ENCODE peak calls at places on chromosomes 7 and 10, in six cellular contexts. H is HEK293T, L is K562, E is HepG2, Z is IMR-90, K is GM12878. G is an unnamed sample.

GRCh38 chr7:130334274-130334673 is 10.3 kb upstream of the CPA5 start:
- DNase-seq in H (no peak), L (no peak), E (no peak), Z (peak), K (no peak), G (no peak)

GRCh38 chr10:129861776-129862530 is 102.1 kb downstream of the EBF3 start:
- DNase-seq in H (no peak), L (no peak), E (no peak), Z (no peak), K (no peak), G (no peak)

GRCh38 chr10:127889605-127890195 is 3.0 kb downstream of the CLRN3 start:
- DNase-seq in H (no peak), L (no peak), E (no peak), Z (peak), K (no peak), G (no peak)

GRCh38 chr7:32459767-32460166 is 30.4 kb downstream of the LSM5 start:
- DNase-seq in H (no peak), L (no peak), E (no peak), Z (no peak), K (no peak), G (no peak)

GRCh38 chr7:47416454-47417121 is 165.3 kb downstream of the TNS3 start:
- DNase-seq in H (no peak), L (no peak), E (no peak), Z (no peak), K (no peak), G (no peak)

GRCh38 chr7:155858521-155859061 is 46.3 kb upstream of the SHH start:
- DNase-seq in H (no peak), L (no peak), E (no peak), Z (peak), K (no peak), G (peak)

GRCh38 chr10:99661370-99661749 is 2.1 kb downstream of the ENTPD7 start:
- DNase-seq in H (no peak), L (no peak), E (no peak), Z (peak), K (no peak), G (peak)

GRCh38 chr10:99551158-99551557 is 18.4 kb downstream of the NKX2-3 start:
- DNase-seq in H (peak), L (no peak), E (no peak), Z (peak), K (no peak), G (no peak)

GRCh38 chr10:122263971-122264370 is 7.1 kb upstream of the BTBD16 start:
- DNase-seq in H (no peak), L (no peak), E (peak), Z (peak), K (no peak), G (no peak)

GRCh38 chr7:128833148-128833938 is 3.1 kb downstream of the FLNC start:
- DNase-seq in H (no peak), L (peak), E (no peak), Z (peak), K (no peak), G (no peak)

GRCh38 chr7:137757146-137757925 is 89.4 kb downstream of the DGKI start:
- DNase-seq in H (no peak), L (no peak), E (no peak), Z (peak), K (no peak), G (no peak)

GRCh38 chr10:102211615-102212299 is 14.3 kb upstream of the ELOVL3 start:
- DNase-seq in H (no peak), L (no peak), E (no peak), Z (no peak), K (no peak), G (no peak)

GRCh38 chr10:3764626-3765375 is 20.2 kb downstream of the KLF6 start:
- DNase-seq in H (no peak), L (no peak), E (no peak), Z (no peak), K (no peak), G (no peak)

GRCh38 chr7:97187067-97187466 is 69.6 kb downstream of the SDHAF3 start:
- DNase-seq in H (no peak), L (peak), E (no peak), Z (peak), K (no peak), G (no peak)

GRCh38 chr10:130634796-130635195 is 498.6 kb downstream of the GLRX3 start:
- DNase-seq in H (no peak), L (no peak), E (no peak), Z (no peak), K (no peak), G (no peak)

GRCh38 chr7:54664235-54665228 is 94.5 kb downstream of the SEC61G start:
- DNase-seq in H (peak), L (peak), E (peak), Z (peak), K (no peak), G (peak)

GRCh38 chr7:103073989-103074518 is 542 bp downstream of the FBXL13 start:
- DNase-seq in H (peak), L (no peak), E (no peak), Z (no peak), K (no peak), G (peak)

GRCh38 chr7:84970683-84971082 is 216.2 kb downstream of the SEMA3D start:
- DNase-seq in H (no peak), L (no peak), E (no peak), Z (no peak), K (no peak), G (no peak)

GRCh38 chr7:76108540-76109233 is 60.8 kb downstream of the MDH2 start:
- DNase-seq in H (no peak), L (no peak), E (peak), Z (peak), K (no peak), G (peak)

GRCh38 chr7:51070163-51070562 is 246.4 kb downstream of the COBL start:
- DNase-seq in H (no peak), L (no peak), E (no peak), Z (no peak), K (no peak), G (no peak)

GRCh38 chr7:67406941-67407340 is 410.3 kb downstream of the TYW1 start:
- DNase-seq in H (no peak), L (no peak), E (no peak), Z (no peak), K (no peak), G (no peak)

GRCh38 chr7:8229927-8230326 is 32.0 kb downstream of the ICA1 start:
- DNase-seq in H (no peak), L (no peak), E (no peak), Z (no peak), K (no peak), G (no peak)

GRCh38 chr10:129993621-129994020 is 29.5 kb upstream of the EBF3 start:
- DNase-seq in H (no peak), L (no peak), E (no peak), Z (peak), K (no peak), G (no peak)

GRCh38 chr10:96587255-96588059 is 645 bp upstream of the TM9SF3 start:
- DNase-seq in H (no peak), L (no peak), E (peak), Z (peak), K (no peak), G (peak)

GRCh38 chr7:134731616-134732015 is 47.8 kb upstream of the CALD1 start:
- DNase-seq in H (no peak), L (no peak), E (no peak), Z (no peak), K (no peak), G (no peak)

GRCh38 chr10:63976538-63976937 is 455.3 kb downstream of the REEP3 start:
- DNase-seq in H (peak), L (peak), E (peak), Z (peak), K (no peak), G (peak)

GRCh38 chr7:66183700-66184099 is 21.4 kb upstream of the TPST1 start:
- DNase-seq in H (no peak), L (no peak), E (no peak), Z (peak), K (no peak), G (peak)

GRCh38 chr7:1532456-1533254 is 2.2 kb downstream of the MAFK start:
- DNase-seq in H (no peak), L (no peak), E (peak), Z (peak), K (no peak), G (peak)

GRCh38 chr10:71978988-71979691 is 14.9 kb downstream of the CHST3 start:
- DNase-seq in H (no peak), L (no peak), E (no peak), Z (no peak), K (no peak), G (no peak)

GRCh38 chr7:8214162-8214897 is 47.6 kb downstream of the ICA1 start:
- DNase-seq in H (no peak), L (no peak), E (no peak), Z (peak), K (no peak), G (no peak)

GRCh38 chr10:3399756-3400155 is 227.2 kb upstream of the PITRM1 start:
- DNase-seq in H (no peak), L (no peak), E (no peak), Z (peak), K (no peak), G (no peak)

GRCh38 chr7:29564455-29565185 is 985 bp downstream of the PRR15 start:
- DNase-seq in H (peak), L (no peak), E (peak), Z (peak), K (no peak), G (peak)

GRCh38 chr10:28533571-28534304 is 820 bp downstream of the WAC start:
- DNase-seq in H (peak), L (peak), E (peak), Z (peak), K (no peak), G (peak)

DNA sequence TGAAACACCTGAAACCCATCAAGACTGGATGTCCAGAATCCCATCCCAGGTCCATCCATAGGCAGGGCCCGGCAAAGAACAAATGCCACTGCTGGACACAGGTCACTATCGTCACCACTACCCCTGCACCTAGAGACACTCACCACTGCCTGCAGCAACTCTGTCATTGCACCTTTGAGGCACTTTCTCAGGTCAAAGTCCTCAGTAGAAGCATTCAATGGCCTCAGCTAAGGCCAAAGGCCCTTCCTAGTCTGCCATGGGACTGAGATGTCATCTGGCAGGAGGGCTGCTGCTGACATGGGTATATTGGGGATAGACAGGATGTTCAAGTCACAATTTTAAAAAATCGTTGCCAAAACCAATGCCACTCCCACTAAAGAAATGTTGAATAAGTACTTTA is 58.7 kb downstream of the GPAM start:
- DNase-seq in H (no peak), L (no peak), E (no peak), Z (no peak), K (no peak), G (no peak)
- TF ChIP-seq BHLHE40 in H (no peak), L (no peak), E (no peak), Z (no peak), K (no peak), G (no peak)

DNA sequence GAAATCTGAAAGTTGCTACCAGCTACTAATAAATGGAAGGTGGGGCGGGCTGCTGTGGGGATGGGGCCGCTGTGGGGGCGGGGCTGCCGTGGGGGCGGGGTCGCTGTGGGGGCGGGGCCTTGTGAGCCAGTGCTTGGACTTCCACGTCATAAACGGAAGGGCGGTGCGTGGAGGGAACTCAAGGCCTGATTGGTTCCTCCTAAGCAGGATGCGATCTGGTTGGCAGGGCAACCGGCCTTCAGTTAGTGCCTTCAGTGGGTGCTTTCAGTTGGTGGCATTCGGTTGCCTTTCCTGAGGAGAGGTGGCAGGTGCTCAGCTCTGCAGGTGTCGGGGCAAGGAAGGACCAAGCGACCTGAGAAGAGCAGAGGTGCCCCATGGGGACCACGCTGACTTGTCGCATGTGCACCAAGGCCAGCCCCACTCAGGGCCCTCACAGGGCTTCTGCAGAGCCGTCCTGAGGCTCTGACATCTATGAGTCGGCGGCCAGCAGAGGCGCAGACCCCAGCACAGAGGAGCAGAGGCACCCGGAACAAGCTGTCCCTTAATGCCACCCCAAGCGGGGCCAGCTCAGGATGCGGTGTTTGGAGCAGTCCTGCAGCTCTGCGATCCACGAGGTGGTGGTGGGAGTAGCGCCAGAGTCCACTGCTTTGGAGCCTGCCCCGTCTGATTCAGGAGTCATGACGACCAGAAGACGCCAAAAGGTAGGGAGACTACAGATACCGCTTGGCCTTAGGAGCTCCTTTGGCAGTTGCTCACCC is 54.4 kb upstream of the PDSS1 start:
- DNase-seq in H (no peak), L (peak), E (no peak), Z (no peak), K (no peak), G (no peak)
- TF ChIP-seq BHLHE40 in H (no peak), L (no peak), E (no peak), Z (no peak), K (no peak), G (no peak)

GRCh38 chr7:132428247-132428919 is 147.9 kb downstream of the PLXNA4 start:
- DNase-seq in H (no peak), L (no peak), E (no peak), Z (no peak), K (no peak), G (no peak)
- TF ChIP-seq BHLHE40 in H (no peak), L (no peak), E (no peak), Z (no peak), K (no peak), G (no peak)

DNA sequence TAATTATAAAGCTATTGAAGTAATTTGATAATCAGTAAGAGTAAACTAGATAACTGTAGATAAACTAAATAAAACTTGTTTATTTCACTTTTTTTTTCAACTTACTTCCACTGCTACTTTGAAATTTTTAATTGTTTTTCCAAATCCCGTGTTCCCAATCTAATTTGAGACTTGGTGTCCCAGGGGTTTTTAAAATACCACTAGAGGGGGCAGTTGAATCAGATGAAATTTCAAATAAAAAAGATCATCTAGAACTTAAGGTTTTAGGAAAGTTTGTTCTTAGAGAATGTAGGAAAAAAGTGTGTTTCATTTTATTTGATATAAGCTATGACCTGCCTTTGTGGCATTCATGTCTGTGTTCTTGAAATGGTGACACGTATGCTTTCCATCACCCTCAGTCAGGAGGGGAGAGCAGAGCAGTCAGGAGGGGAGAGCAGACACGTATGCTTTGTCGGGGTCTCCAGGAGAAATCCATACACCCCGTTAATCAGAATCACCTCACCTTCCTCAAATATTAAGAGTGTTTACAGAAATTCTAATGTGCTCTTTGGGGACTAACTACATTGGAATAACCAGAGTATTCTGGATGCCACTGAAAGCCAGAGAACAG is 49.9 kb downstream of the C10orf67 start:
- DNase-seq in H (no peak), L (no peak), E (no peak), Z (peak), K (no peak), G (no peak)
- TF ChIP-seq BHLHE40 in H (no peak), L (no peak), E (no peak), Z (no peak), K (no peak), G (no peak)

GRCh38 chr10:29621161-29621560 is 13.6 kb downstream of the SVIL start:
- DNase-seq in H (no peak), L (no peak), E (peak), Z (peak), K (no peak), G (peak)
- TF ChIP-seq BHLHE40 in H (no peak), L (no peak), E (no peak), Z (no peak), K (no peak), G (no peak)

GRCh38 chr7:81256991-81257390 is 338.1 kb upstream of the SEMA3C start:
- DNase-seq in H (peak), L (no peak), E (peak), Z (peak), K (no peak), G (no peak)
- TF ChIP-seq BHLHE40 in H (no peak), L (no peak), E (no peak), Z (no peak), K (no peak), G (no peak)

GRCh38 chr10:18158698-18159342 is 18.6 kb downstream of the CACNB2 start:
- DNase-seq in H (no peak), L (no peak), E (no peak), Z (peak), K (no peak), G (no peak)
- TF ChIP-seq BHLHE40 in H (no peak), L (no peak), E (no peak), Z (no peak), K (no peak), G (no peak)

GRCh38 chr7:93894966-93895650 is 4.6 kb upstream of the TFPI2 start:
- DNase-seq in H (no peak), L (no peak), E (no peak), Z (no peak), K (no peak), G (no peak)
- TF ChIP-seq BHLHE40 in H (no peak), L (no peak), E (no peak), Z (no peak), K (no peak), G (no peak)

DNA sequence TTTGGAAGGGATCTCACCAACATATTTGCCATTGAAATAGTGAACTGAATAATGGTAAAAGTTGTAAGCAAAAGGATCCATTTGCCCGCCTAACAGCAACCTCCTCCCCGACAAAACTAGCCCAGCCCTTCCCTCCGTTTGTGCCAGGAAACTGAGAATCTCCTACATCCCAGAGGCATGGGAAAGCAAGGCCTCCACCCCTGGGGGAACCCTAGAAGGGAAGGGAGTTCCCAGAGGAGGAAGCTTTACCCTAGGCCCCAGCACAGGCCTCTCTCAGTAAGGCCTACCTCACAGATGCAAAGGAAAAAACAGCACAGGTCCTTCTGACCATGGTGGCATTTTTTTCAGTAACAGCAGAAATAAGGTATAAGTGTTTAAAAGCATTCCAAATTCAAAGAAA is 229.7 kb downstream of the ELMO1 start:
- DNase-seq in H (no peak), L (no peak), E (no peak), Z (no peak), K (no peak), G (no peak)
- TF ChIP-seq BHLHE40 in H (no peak), L (no peak), E (no peak), Z (no peak), K (no peak), G (no peak)

GRCh38 chr7:122054393-122054792 is 89.7 kb downstream of the AASS start:
- DNase-seq in H (no peak), L (no peak), E (no peak), Z (no peak), K (no peak), G (no peak)

GRCh38 chr7:122056977-122057376 is 87.1 kb downstream of the AASS start:
- DNase-seq in H (no peak), L (no peak), E (no peak), Z (no peak), K (no peak), G (no peak)

GRCh38 chr7:122059516-122059915 is 84.5 kb downstream of the AASS start:
- DNase-seq in H (no peak), L (no peak), E (no peak), Z (no peak), K (no peak), G (no peak)

DNA sequence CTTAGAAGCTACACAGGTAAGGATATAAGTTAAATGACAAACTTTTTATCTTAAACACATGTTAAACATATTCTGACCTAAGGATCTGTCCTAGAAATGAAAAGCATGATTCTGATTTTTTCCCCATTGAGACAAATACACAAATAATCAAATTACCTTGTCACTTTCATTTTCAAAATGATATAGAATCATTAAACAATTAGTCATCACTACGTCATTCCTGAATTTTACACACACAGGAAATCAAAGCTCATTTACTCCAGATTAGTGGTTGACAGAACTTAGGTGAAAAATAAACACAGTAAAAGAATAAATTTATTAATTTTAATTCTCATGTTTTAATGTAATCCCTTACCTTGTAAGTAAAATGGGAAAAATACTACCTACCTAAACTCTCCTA is 89.0 kb downstream of the AASS start:
- DNase-seq in H (no peak), L (no peak), E (no peak), Z (no peak), K (no peak), G (no peak)
- TF ChIP-seq BHLHE40 in H (no peak), L (no peak), E (no peak), Z (no peak), K (no peak), G (no peak)

G was measured in A549.